ENCODE peak calls at places on chromosomes 12 and 14, in nine cellular contexts. E is mucosa of descending colon, D is tibial artery, J is transverse colon, P is endodermal cell, N is cardiac muscle cell, A is trophoblast cell, L is bronchial epithelial cell, U is WERI-Rb-1. X is an unnamed sample.
A peak's percentile ranks its signal among the peaks of the same experiment; 100 is the strongest.

GRCh38 chr12:9911708-9912107 is 20.5 kb downstream of the CLEC2A start:
- DNase-seq in E (no peak), N (no peak), U (no peak), P (no peak), D (no peak), L (no peak), A (no peak), J (no peak), X (no peak)

GRCh38 chr12:75939016-75939642 is 92.4 kb downstream of the PHLDA1 start:
- DNase-seq in A (no peak), D (no peak), P (no peak), J (no peak), U (no peak), E (no peak), L (no peak), N (no peak), X (no peak)

GRCh38 chr14:100523536-100524025 is 63.6 kb downstream of the BEGAIN start:
- DNase-seq in E (peak; percentile 46), J (no peak), D (no peak), N (no peak), P (no peak), U (peak; percentile 3), L (no peak), A (no peak), X (peak; percentile 50)

GRCh38 chr14:53333809-53334208 is 180.7 kb upstream of the DDHD1 start:
- DNase-seq in E (no peak), U (no peak), L (no peak), D (no peak), P (no peak), A (no peak), J (no peak), N (no peak), X (no peak)

GRCh38 chr12:10214877-10215267 is 2.2 kb downstream of the GABARAPL1 start:
- DNase-seq in E (no peak), P (no peak), A (no peak), D (no peak), J (no peak), L (no peak), U (no peak), N (peak; percentile 21), X (no peak)

GRCh38 chr14:50830932-50831703 is at the start of gene NIN:
- DNase-seq in J (peak; percentile 83), L (peak; percentile 52), P (peak; percentile 84), E (peak; percentile 79), A (peak; percentile 77), D (peak; percentile 77), U (peak; percentile 64), N (peak; percentile 86), X (peak; percentile 81)

GRCh38 chr14:104350463-104351185 is 212.2 kb downstream of the KIF26A start:
- DNase-seq in L (no peak), U (no peak), A (no peak), N (peak; percentile 21), E (peak; percentile 26), P (peak; percentile 20), J (no peak), D (peak; percentile 3), X (peak; percentile 32)

GRCh38 chr14:89121961-89122675 is 294.9 kb downstream of the FOXN3 start:
- DNase-seq in E (no peak), A (no peak), U (no peak), L (no peak), J (no peak), D (no peak), N (no peak), P (peak; percentile 79), X (no peak)

GRCh38 chr12:92396647-92397258 is 251.1 kb upstream of the BTG1 start:
- DNase-seq in D (no peak), N (peak; percentile 7), P (no peak), U (no peak), A (no peak), E (no peak), L (peak; percentile 96), J (no peak), X (no peak)

GRCh38 chr12:124750787-124751471 is 112.7 kb downstream of the SCARB1 start:
- DNase-seq in P (peak; percentile 93), U (peak; percentile 82), A (no peak), D (no peak), E (no peak), J (no peak), N (no peak), L (no peak), X (no peak)

GRCh38 chr14:35988972-35989690 is 163.0 kb downstream of the BRMS1L start:
- DNase-seq in U (no peak), A (no peak), N (no peak), L (peak; percentile 46), J (no peak), D (no peak), E (no peak), P (no peak), X (no peak)

GRCh38 chr12:13383379-13383778 is 186.9 kb downstream of the EMP1 start:
- DNase-seq in D (no peak), L (peak; percentile 85), E (peak; percentile 65), J (peak; percentile 71), U (no peak), A (peak; percentile 15), N (no peak), P (peak; percentile 30), X (no peak)

GRCh38 chr12:80320121-80320678 is 123.8 kb upstream of the PTPRQ start:
- DNase-seq in P (no peak), J (no peak), L (no peak), E (no peak), A (peak; percentile 15), D (no peak), U (no peak), N (no peak), X (no peak)

GRCh38 chr12:41345071-41345470 is 157.0 kb downstream of the PDZRN4 start:
- DNase-seq in D (no peak), L (no peak), U (no peak), A (no peak), N (no peak), E (no peak), J (no peak), P (no peak), X (no peak)

GRCh38 chr12:65830305-65830704 is 6.0 kb downstream of the HMGA2 start:
- DNase-seq in E (no peak), L (peak; percentile 60), D (no peak), A (no peak), J (no peak), P (no peak), U (no peak), N (peak; percentile 44), X (no peak)
- H3K36me3 ChIP-seq in E (no peaks in the 10 kb centered on the region), L (no peaks in the 10 kb centered on the region), D (no peaks in the 10 kb centered on the region), A (peaks cover 1% of the 10 kb centered on the region), J (no peaks in the 10 kb centered on the region), P (peaks cover 75% of the 10 kb centered on the region), U (peaks cover 14% of the 10 kb centered on the region), N (no peaks in the 10 kb centered on the region), X (no peaks in the 10 kb centered on the region)

DNA sequence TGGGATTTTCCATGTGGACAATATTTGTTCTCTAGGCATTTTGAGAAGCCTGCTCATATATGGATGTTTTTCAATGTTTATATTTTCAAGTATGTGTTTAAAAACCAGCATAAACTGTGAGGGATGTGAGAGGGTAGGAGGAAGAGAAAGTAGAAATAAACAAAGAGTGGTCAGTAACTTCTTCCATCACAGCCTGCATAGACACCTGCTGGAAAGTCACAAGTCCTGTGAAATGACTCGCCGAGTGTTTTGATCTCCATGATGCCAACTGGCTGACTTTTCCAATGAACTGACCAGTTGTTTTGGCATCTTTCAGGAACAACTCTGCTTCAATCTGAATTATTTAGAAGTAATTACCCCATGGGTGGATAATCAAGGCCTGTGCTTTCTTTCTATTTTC is 221.2 kb downstream of the ASCL1 start:
- DNase-seq in P (no peak), U (no peak), D (no peak), E (no peak), N (no peak), J (no peak), L (no peak), A (no peak), X (no peak)
- H3K36me3 ChIP-seq in P (no peaks in the 10 kb centered on the region), U (no peaks in the 10 kb centered on the region), D (no peaks in the 10 kb centered on the region), E (no peaks in the 10 kb centered on the region), N (no peaks in the 10 kb centered on the region), J (no peaks in the 10 kb centered on the region), L (no peaks in the 10 kb centered on the region), A (no peaks in the 10 kb centered on the region), X (no peaks in the 10 kb centered on the region)

DNA sequence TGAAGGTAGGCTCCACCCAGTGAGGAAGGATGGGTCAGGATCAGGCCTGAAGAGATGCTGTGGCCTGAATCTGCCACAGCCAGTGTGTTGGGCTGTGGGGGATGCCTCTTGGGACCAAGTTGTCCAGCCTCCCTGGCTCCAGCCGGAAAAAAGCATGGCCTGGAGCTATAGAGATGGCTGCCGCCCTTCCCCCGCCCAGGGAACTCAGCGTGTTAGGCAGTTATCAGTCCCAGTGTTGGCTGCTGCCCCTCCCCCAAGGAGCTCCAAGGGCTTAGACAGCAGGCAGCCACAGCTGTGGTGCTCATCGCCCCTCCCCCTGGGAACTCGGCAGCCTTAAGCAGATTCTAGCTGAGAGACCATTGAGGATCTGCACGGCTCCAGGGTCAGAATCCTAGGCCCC is 158.0 kb downstream of the CAPZA3 start:
- DNase-seq in A (no peak), P (peak; percentile 88), E (no peak), J (no peak), L (no peak), U (peak; percentile 91), N (peak; percentile 31), D (no peak), X (no peak)
- H3K36me3 ChIP-seq in A (no peaks in the 10 kb centered on the region), P (no peaks in the 10 kb centered on the region), E (no peaks in the 10 kb centered on the region), J (no peaks in the 10 kb centered on the region), L (no peaks in the 10 kb centered on the region), U (no peaks in the 10 kb centered on the region), N (no peaks in the 10 kb centered on the region), D (no peaks in the 10 kb centered on the region), X (no peaks in the 10 kb centered on the region)

GRCh38 chr14:64400829-64401459 is 12.8 kb downstream of the MTHFD1 start:
- DNase-seq in U (no peak), D (no peak), J (no peak), L (no peak), A (no peak), P (no peak), N (peak; percentile 36), E (no peak), X (no peak)

GRCh38 chr14:64407329-64407728 is 19.2 kb downstream of the MTHFD1 start:
- DNase-seq in J (no peak), P (no peak), U (no peak), A (no peak), D (no peak), N (no peak), E (no peak), L (peak; percentile 28), X (no peak)

GRCh38 chr14:64405295-64405694 is 17.1 kb downstream of the MTHFD1 start:
- DNase-seq in E (no peak), L (no peak), J (no peak), D (no peak), P (no peak), A (peak; percentile 63), U (no peak), N (no peak), X (no peak)

GRCh38 chr14:64401923-64402322 is 13.8 kb downstream of the MTHFD1 start:
- DNase-seq in D (no peak), J (no peak), N (no peak), P (no peak), U (no peak), L (no peak), E (no peak), A (no peak), X (no peak)
- H3K36me3 ChIP-seq in D (no peaks in the 10 kb centered on the region), J (no peaks in the 10 kb centered on the region), N (no peaks in the 10 kb centered on the region), P (peaks cover 33% of the 10 kb centered on the region), U (peaks cover 36% of the 10 kb centered on the region), L (peaks cover 1% of the 10 kb centered on the region), E (no peaks in the 10 kb centered on the region), A (no peaks in the 10 kb centered on the region), X (no peaks in the 10 kb centered on the region)

DNA sequence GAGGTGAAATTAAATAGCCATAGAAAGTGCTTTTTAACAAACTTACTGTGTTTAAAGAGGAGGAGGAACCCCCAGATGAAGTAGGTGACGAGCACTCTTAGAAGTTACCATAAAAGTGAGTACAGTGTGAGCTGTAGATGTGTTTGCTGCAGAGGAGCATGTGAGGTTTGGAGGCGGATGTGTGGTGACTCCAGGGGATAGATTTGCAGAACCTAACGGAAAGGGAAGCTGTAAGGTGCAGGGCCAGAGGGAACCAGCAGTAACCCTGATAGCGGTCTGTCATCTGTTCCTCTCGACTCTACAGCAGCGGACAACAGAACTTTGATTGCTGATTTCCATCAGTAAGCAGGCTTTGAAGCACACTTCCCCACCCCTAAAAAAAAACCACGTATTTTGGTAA is 5.2 kb downstream of the CALM1 start:
- DNase-seq in L (no peak), U (no peak), D (no peak), J (no peak), N (no peak), P (no peak), A (no peak), E (no peak), X (no peak)
- H3K36me3 ChIP-seq in L (peaks cover 29% of the 10 kb centered on the region), U (peaks cover 45% of the 10 kb centered on the region), D (peaks cover 51% of the 10 kb centered on the region), J (no peaks in the 10 kb centered on the region), N (peaks cover 47% of the 10 kb centered on the region), P (peaks cover 68% of the 10 kb centered on the region), A (peaks cover 48% of the 10 kb centered on the region), E (peaks cover 15% of the 10 kb centered on the region), X (no peaks in the 10 kb centered on the region)

X was measured in left lung.